ENCODE peak calls at places on chromosomes 6 and 20, in four cellular contexts. One of them, this sample, is unnamed.

GRCh38 chr6:34957184-34957904 is 68.3 kb downstream of the ANKS1A start:
- DNase-seq in H1: no peak
- DNase-seq in HepG2: no peak
- DNase-seq in GM12878: no peak
- DNase-seq in this sample: no peak

GRCh38 chr6:119184008-119184665 is 105.7 kb upstream of the FAM184A start:
- DNase-seq in H1: no peak
- DNase-seq in HepG2: no peak
- DNase-seq in GM12878: no peak
- DNase-seq in this sample: no peak

GRCh38 chr6:26273673-26274595 is 91.1 kb upstream of the BTN3A2 start:
- DNase-seq in GM12878: no peak
- DNase-seq in HepG2: no peak
- DNase-seq in H1: no peak
- DNase-seq in this sample: no peak

GRCh38 chr6:31058128-31058894 is 48.0 kb downstream of the MUC22 start:
- DNase-seq in GM12878: no peak
- DNase-seq in H1: no peak
- DNase-seq in HepG2: peak; percentile 61
- DNase-seq in this sample: no peak

GRCh38 chr6:159758031-159759001 is 3.5 kb upstream of the ACAT2 start:
- DNase-seq in HepG2: peak; percentile 68
- DNase-seq in H1: no peak
- DNase-seq in GM12878: no peak
- DNase-seq in this sample: no peak

GRCh38 chr20:23308908-23309307 is 41.7 kb upstream of the NXT1 start:
- DNase-seq in HepG2: no peak
- DNase-seq in H1: no peak
- DNase-seq in GM12878: no peak
- DNase-seq in this sample: no peak

GRCh38 chr6:5302220-5302946 is 41.1 kb downstream of the FARS2 start:
- DNase-seq in H1: no peak
- DNase-seq in HepG2: no peak
- DNase-seq in GM12878: peak; percentile 92
- DNase-seq in this sample: no peak

GRCh38 chr6:11798096-11798495 is 19.5 kb upstream of the ADTRP start:
- DNase-seq in GM12878: no peak
- DNase-seq in HepG2: no peak
- DNase-seq in H1: no peak
- DNase-seq in this sample: no peak

GRCh38 chr6:19142236-19142635 is 694.9 kb upstream of the ID4 start:
- DNase-seq in H1: no peak
- DNase-seq in GM12878: no peak
- DNase-seq in HepG2: no peak
- DNase-seq in this sample: no peak

GRCh38 chr20:33305591-33306057 is 22.6 kb downstream of the BPIFB1 start:
- DNase-seq in GM12878: no peak
- DNase-seq in HepG2: no peak
- DNase-seq in H1: no peak
- DNase-seq in this sample: no peak

GRCh38 chr6:150016324-150017185 is 8.8 kb downstream of the RAET1L start:
- DNase-seq in HepG2: peak; percentile 69
- DNase-seq in H1: peak; percentile 57
- DNase-seq in GM12878: no peak
- DNase-seq in this sample: peak; percentile 8

GRCh38 chr20:44704551-44704971 is 10.6 kb upstream of the CCN5 start:
- DNase-seq in GM12878: no peak
- DNase-seq in H1: no peak
- DNase-seq in HepG2: no peak
- DNase-seq in this sample: no peak

GRCh38 chr20:44151621-44152416 is 35.2 kb downstream of the JPH2 start:
- DNase-seq in H1: no peak
- DNase-seq in HepG2: no peak
- DNase-seq in GM12878: no peak
- DNase-seq in this sample: no peak

GRCh38 chr6:7953753-7954152 is 43.2 kb upstream of the TXNDC5 start:
- DNase-seq in H1: no peak
- DNase-seq in HepG2: no peak
- DNase-seq in GM12878: no peak
- DNase-seq in this sample: no peak

GRCh38 chr6:154232013-154232920 is 124.3 kb downstream of the IPCEF1 start:
- DNase-seq in H1: no peak
- DNase-seq in HepG2: no peak
- DNase-seq in GM12878: no peak
- DNase-seq in this sample: no peak

GRCh38 chr6:89999154-89999553 is 104.9 kb downstream of the GJA10 start:
- DNase-seq in H1: no peak
- DNase-seq in GM12878: no peak
- DNase-seq in HepG2: no peak
- DNase-seq in this sample: no peak

GRCh38 chr6:18186033-18186432 is 30.8 kb downstream of the KDM1B start:
- DNase-seq in GM12878: no peak
- DNase-seq in H1: no peak
- DNase-seq in HepG2: no peak
- DNase-seq in this sample: peak; percentile 42

GRCh38 chr6:25476126-25476525 is 175.9 kb upstream of the SCGN start:
- DNase-seq in HepG2: no peak
- DNase-seq in GM12878: no peak
- DNase-seq in H1: no peak
- DNase-seq in this sample: no peak

GRCh38 chr20:32439132-32439829 is 81.2 kb downstream of the ASXL1 start:
- DNase-seq in GM12878: no peak
- DNase-seq in H1: no peak
- DNase-seq in HepG2: no peak
- DNase-seq in this sample: no peak

GRCh38 chr6:1091905-1092304 is 220.0 kb upstream of the FOXQ1 start:
- DNase-seq in GM12878: no peak
- DNase-seq in H1: no peak
- DNase-seq in HepG2: no peak
- DNase-seq in this sample: no peak
- TF ChIP-seq YY1 in GM12878: no peak
- TF ChIP-seq YY1 in H1: no peak
- TF ChIP-seq YY1 in HepG2: no peak
- TF ChIP-seq YY1 in this sample: no peak

DNA sequence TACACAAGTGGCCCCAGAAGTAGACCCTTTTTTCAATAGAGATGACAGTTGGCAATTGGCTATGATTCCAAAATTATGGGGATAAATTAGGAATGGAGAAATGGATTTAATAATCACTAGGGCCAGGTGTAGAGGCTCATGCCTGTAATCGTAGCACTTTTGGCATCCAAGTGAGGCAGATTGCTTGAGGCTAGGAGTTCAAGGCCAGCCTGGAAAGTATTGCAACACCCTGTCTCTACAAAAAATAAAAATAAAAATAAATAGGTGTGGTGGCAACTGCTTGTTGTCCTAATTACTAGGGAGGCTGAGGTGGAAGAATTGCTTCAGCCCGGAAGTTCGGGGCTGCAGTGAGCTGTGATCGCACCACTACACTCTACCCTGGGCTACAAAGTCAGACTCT is 60.0 kb downstream of the BMP2 start:
- DNase-seq in HepG2: no peak
- DNase-seq in H1: no peak
- DNase-seq in GM12878: no peak
- DNase-seq in this sample: no peak
- TF ChIP-seq ZNF274 in HepG2: no peak
- TF ChIP-seq ZNF274 in H1: no peak
- TF ChIP-seq ZNF274 in GM12878: no peak
- TF ChIP-seq ZNF274 in this sample: no peak

GRCh38 chr6:2127484-2127911 is 117.9 kb downstream of the GMDS start:
- DNase-seq in HepG2: no peak
- DNase-seq in GM12878: peak; percentile 5
- DNase-seq in H1: no peak
- DNase-seq in this sample: no peak
- TF ChIP-seq YY1 in HepG2: no peak
- TF ChIP-seq YY1 in GM12878: no peak
- TF ChIP-seq YY1 in H1: no peak
- TF ChIP-seq YY1 in this sample: no peak

DNA sequence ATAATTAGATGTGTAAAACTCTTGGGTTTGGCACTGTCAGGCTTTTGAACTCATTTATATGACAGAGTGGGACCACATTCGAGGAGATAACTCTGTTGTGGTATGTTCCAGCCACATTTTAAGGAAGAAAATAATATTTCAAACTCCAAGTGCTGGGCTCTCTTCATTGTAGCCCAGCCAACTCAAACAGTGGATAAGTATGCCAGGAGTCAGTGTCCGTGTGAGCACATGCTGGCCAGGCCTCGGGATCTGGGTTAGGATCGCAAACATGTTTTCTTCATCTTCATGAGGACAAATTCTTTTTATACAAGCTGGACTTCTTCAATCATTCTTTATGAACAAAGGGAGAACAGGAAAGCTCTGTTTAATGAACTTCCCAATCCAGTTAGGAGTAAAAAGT is 497.5 kb downstream of the MAFB start:
- DNase-seq in HepG2: no peak
- DNase-seq in GM12878: no peak
- DNase-seq in H1: no peak
- DNase-seq in this sample: no peak
- TF ChIP-seq ZNF274 in HepG2: no peak
- TF ChIP-seq ZNF274 in GM12878: no peak
- TF ChIP-seq ZNF274 in H1: no peak
- TF ChIP-seq ZNF274 in this sample: no peak

DNA sequence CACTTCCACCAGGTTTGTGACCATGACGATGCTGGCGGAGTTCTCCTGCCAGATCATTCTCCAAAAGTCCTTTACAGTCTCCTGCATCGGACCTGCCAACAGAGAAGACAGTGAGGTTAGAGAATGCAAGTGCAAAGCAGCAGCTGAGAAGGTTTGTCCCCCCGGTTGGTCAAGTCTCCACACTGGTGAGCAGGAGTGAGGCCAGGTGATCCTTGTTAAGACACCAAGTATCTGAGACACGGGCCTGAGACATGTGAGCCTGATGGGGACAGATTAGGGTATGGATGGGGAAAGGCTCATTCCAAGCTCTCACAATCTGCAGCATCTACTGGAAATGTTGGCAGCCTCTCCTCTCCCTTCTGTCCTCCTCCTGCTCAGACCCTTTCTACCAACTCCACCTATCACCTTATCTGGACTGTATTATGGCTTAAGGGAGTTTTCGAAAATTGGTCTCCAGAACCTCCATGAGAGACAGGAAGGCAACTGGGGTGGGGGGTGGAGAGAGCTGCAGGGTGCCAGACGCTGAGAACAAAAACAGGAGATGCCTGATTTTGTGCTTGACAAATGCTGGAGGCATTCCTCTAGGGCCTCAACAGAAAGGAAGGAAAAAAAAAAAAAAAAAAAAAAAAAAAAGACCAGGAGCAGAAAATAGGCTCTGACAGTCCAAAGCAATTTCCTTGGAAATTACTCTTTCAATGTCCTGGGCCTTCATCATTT is 500.4 kb upstream of the CHD6 start:
- DNase-seq in GM12878: no peak
- DNase-seq in HepG2: no peak
- DNase-seq in H1: no peak
- DNase-seq in this sample: peak; percentile 71
- TF ChIP-seq YY1 in GM12878: no peak
- TF ChIP-seq YY1 in HepG2: no peak
- TF ChIP-seq YY1 in H1: peak; percentile 35
- TF ChIP-seq YY1 in this sample: no peak

DNA sequence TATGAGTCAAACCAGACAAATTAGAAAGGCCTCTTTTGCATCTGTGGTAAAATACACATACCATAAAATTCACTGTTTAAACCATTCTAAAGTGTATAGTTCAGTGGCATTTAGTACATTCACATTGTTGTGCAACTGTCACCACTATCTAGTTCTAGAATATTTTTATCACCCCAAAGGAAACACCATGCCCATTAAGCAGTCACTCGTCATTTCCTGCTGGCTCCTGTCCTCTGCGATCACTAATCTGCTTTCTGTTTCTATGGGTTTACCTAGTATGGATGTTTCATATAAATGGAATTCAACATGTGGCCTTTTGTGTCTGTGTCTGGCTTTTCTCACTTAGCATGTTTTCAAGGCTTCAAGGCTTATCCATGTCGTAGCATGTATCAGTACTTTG is 269.2 kb downstream of the PHF3 start:
- DNase-seq in H1: no peak
- DNase-seq in HepG2: no peak
- DNase-seq in GM12878: no peak
- DNase-seq in this sample: no peak
- TF ChIP-seq ZNF274 in H1: no peak
- TF ChIP-seq ZNF274 in HepG2: no peak
- TF ChIP-seq ZNF274 in GM12878: no peak
- TF ChIP-seq ZNF274 in this sample: no peak

GRCh38 chr6:78867370-78868040 is at the start of gene IRAK1BP1:
- DNase-seq in H1: peak; percentile 85
- DNase-seq in GM12878: peak; percentile 49
- DNase-seq in HepG2: peak; percentile 75
- DNase-seq in this sample: peak; percentile 47

GRCh38 chr6:78863576-78863975 is 3.8 kb upstream of the IRAK1BP1 start:
- DNase-seq in HepG2: no peak
- DNase-seq in H1: no peak
- DNase-seq in GM12878: no peak
- DNase-seq in this sample: no peak

GRCh38 chr6:78864957-78865356 is 2.4 kb upstream of the IRAK1BP1 start:
- DNase-seq in GM12878: no peak
- DNase-seq in H1: no peak
- DNase-seq in HepG2: no peak
- DNase-seq in this sample: no peak

GRCh38 chr6:78868124-78868523 is 773 bp downstream of the IRAK1BP1 start:
- DNase-seq in GM12878: no peak
- DNase-seq in HepG2: no peak
- DNase-seq in H1: no peak
- DNase-seq in this sample: no peak

GRCh38 chr6:78867020-78867369 is 356 bp upstream of the IRAK1BP1 start:
- DNase-seq in H1: no peak
- DNase-seq in GM12878: no peak
- DNase-seq in HepG2: no peak
- DNase-seq in this sample: no peak
- TF ChIP-seq YY1 in H1: no peak
- TF ChIP-seq YY1 in GM12878: no peak
- TF ChIP-seq YY1 in HepG2: no peak
- TF ChIP-seq YY1 in this sample: no peak

GRCh38 chr6:54204921-54205511 is 93.8 kb downstream of the MLIP start:
- DNase-seq in H1: no peak
- DNase-seq in GM12878: no peak
- DNase-seq in HepG2: peak; percentile 79
- DNase-seq in this sample: no peak
- TF ChIP-seq ZNF274 in H1: no peak
- TF ChIP-seq ZNF274 in GM12878: no peak
- TF ChIP-seq ZNF274 in HepG2: no peak
- TF ChIP-seq ZNF274 in this sample: no peak

GRCh38 chr6:43074847-43075741 is 1.0 kb upstream of the PTK7 start:
- DNase-seq in H1: no peak
- DNase-seq in HepG2: no peak
- DNase-seq in GM12878: no peak
- DNase-seq in this sample: no peak
- TF ChIP-seq YY1 in H1: no peak
- TF ChIP-seq YY1 in HepG2: no peak
- TF ChIP-seq YY1 in GM12878: no peak
- TF ChIP-seq YY1 in this sample: no peak